ENCODE peak calls at places on chromosomes 3 and 15, in ten cellular contexts. L is Calu3, K is GM12865, J is A549, A is neural crest cell, O is nephron progenitor cell, Z is vagina, S is RWPE1, X is right lobe of liver, T is progenitor cell of endocrine pancreas. E is an unnamed sample.

GRCh38 chr3:126108689-126109075 is 24.8 kb upstream of the SLC41A3 start:
- DNase-seq in K (no peak), S (no peak), A (no peak), O (no peak), J (no peak), L (no peak), T (peak; percentile 3), Z (no peak), X (no peak), E (no peak)

GRCh38 chr3:69309810-69310209 is 76.1 kb downstream of the FRMD4B start:
- DNase-seq in T (no peak), O (no peak), X (no peak), K (peak; percentile 35), Z (no peak), J (no peak), L (peak; percentile 49), S (no peak), A (no peak), E (no peak)

GRCh38 chr3:111596328-111596727 is 1.2 kb upstream of the ZBED2 start:
- DNase-seq in S (no peak), X (no peak), T (no peak), Z (no peak), J (no peak), K (no peak), O (no peak), A (no peak), L (no peak), E (no peak)

GRCh38 chr3:12187448-12188327 is 29.0 kb upstream of the TIMP4 start:
- DNase-seq in J (no peak), O (no peak), T (no peak), A (no peak), K (peak; percentile 73), L (no peak), Z (no peak), S (no peak), X (peak; percentile 58), E (no peak)

GRCh38 chr3:119401502-119402440 is 61.6 kb downstream of the TMEM39A start:
- DNase-seq in Z (no peak), A (peak; percentile 7), X (no peak), L (no peak), J (no peak), O (peak; percentile 9), K (peak; percentile 66), T (no peak), S (no peak), E (no peak)

GRCh38 chr3:111592143-111592542 is 3.0 kb downstream of the ZBED2 start:
- DNase-seq in J (no peak), A (no peak), Z (no peak), S (no peak), K (no peak), O (no peak), T (no peak), L (no peak), X (no peak), E (no peak)

GRCh38 chr15:85707519-85708338 is 87.0 kb downstream of the KLHL25 start:
- DNase-seq in S (no peak), J (no peak), O (no peak), X (no peak), A (no peak), L (no peak), K (peak; percentile 77), T (no peak), Z (no peak), E (no peak)

GRCh38 chr15:64090527-64090926 is 3.1 kb downstream of the CIAO2A start:
- DNase-seq in X (no peak), O (no peak), Z (no peak), S (no peak), L (no peak), T (no peak), A (no peak), J (no peak), K (peak; percentile 83), E (no peak)

GRCh38 chr15:22265056-22265945 is 185.0 kb downstream of the OR4M2 start:
- DNase-seq in X (no peak), A (no peak), J (no peak), O (no peak), S (no peak), L (no peak), Z (no peak), T (no peak), K (no peak), E (no peak)

GRCh38 chr3:194296448-194296831 is 54.7 kb downstream of the CPN2 start:
- DNase-seq in S (peak; percentile 92), K (no peak), O (no peak), T (no peak), J (peak; percentile 50), L (peak; percentile 73), Z (no peak), A (no peak), X (no peak), E (no peak)

GRCh38 chr3:59052803-59053411 is 3.1 kb upstream of the CFAP20DC start:
- DNase-seq in K (peak; percentile 52), Z (no peak), O (no peak), A (no peak), S (no peak), J (no peak), T (no peak), X (no peak), L (peak; percentile 19), E (no peak)

GRCh38 chr3:157134620-157135191 is 25.2 kb downstream of the CCNL1 start:
- DNase-seq in K (peak; percentile 76), S (no peak), A (no peak), L (no peak), X (peak; percentile 69), J (no peak), O (no peak), T (no peak), Z (no peak), E (no peak)

GRCh38 chr3:4466783-4467521 is at the start of gene SUMF1:
- DNase-seq in S (peak; percentile 87), J (peak; percentile 90), X (peak; percentile 84), O (peak; percentile 79), K (peak; percentile 85), A (peak; percentile 65), Z (peak; percentile 88), L (peak; percentile 80), T (peak; percentile 67), E (peak; percentile 93)
- TF ChIP-seq CTCF in S (no peak), J (no peak), X (no peak), O (no peak), K (no peak), A (no peak), Z (no peak), L (no peak), T (no peak), E (no peak)

GRCh38 chr3:160398820-160399346 is at the start of gene IFT80:
- DNase-seq in T (peak; percentile 88), X (peak; percentile 97), A (peak; percentile 87), J (peak; percentile 90), L (peak; percentile 99), O (peak; percentile 94), K (peak; percentile 98), Z (peak; percentile 96), S (peak; percentile 96), E (peak; percentile 96)
- TF ChIP-seq CTCF in T (no peak), X (no peak), A (no peak), J (no peak), L (no peak), O (no peak), K (no peak), Z (no peak), S (no peak), E (peak; percentile 27)

DNA sequence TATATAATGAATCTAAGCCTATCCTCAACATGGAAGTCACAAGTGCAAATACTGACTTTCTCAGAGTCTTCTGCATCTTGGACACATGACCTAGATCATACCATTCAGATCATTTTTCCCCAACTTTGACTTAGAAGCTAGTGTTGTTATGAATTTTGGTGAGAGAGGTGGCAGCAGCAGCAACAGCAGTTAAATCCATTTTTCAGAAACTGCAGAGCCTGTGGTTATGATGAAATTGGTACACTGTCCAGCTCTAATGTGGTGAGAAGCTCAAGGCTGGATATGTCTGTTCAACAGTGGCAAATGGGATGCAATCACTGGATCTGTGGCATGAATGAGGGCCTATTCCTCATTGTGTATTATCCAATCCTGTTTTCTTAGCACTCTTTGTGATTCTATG is 290.1 kb upstream of the SATB1 start:
- DNase-seq in J (no peak), K (no peak), X (no peak), Z (no peak), O (no peak), A (no peak), L (no peak), S (no peak), T (no peak), E (no peak)
- TF ChIP-seq CTCF in J (no peak), K (no peak), X (no peak), Z (no peak), O (no peak), A (no peak), L (no peak), S (no peak), T (no peak), E (no peak)

GRCh38 chr3:86282106-86282787 is 708.7 kb downstream of the VGLL3 start:
- DNase-seq in J (no peak), Z (peak; percentile 77), L (no peak), S (no peak), O (no peak), T (no peak), X (no peak), A (no peak), K (no peak), E (peak; percentile 89)
- TF ChIP-seq CTCF in J (no peak), Z (no peak), L (no peak), S (no peak), O (no peak), T (no peak), X (no peak), A (no peak), K (no peak), E (no peak)

GRCh38 chr3:191592105-191592504 is 131.1 kb downstream of the PYDC2 start:
- DNase-seq in S (no peak), L (no peak), K (no peak), Z (no peak), J (no peak), T (no peak), A (no peak), X (no peak), O (no peak), E (no peak)
- TF ChIP-seq CTCF in S (no peak), L (no peak), K (no peak), Z (no peak), J (no peak), T (no peak), A (no peak), X (no peak), O (no peak), E (no peak)

DNA sequence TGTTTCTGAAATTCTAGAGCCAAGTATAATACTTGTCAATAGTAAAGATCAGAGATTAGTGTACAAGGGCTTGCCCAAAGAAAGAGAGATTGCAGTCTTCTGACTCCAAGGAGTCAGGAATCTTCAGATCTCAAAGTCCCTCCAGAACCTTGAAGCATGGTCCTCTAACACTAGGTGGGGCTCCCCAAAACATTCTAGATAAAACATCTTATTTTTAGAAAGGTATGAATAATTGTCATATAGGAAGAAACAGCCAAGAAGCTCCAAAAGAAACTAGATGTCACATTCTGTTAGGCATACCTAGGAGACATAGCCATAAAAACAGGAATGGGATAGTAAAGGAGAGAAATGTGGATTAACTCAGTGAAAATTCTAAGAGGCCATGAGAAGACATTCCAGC is 10.7 kb downstream of the MUC13 start:
- DNase-seq in X (no peak), O (no peak), K (no peak), J (no peak), L (no peak), T (no peak), Z (no peak), S (no peak), A (no peak), E (no peak)
- TF ChIP-seq CTCF in X (no peak), O (no peak), K (peak; percentile 7), J (no peak), L (no peak), T (no peak), Z (no peak), S (peak; percentile 34), A (no peak), E (no peak)

GRCh38 chr15:33623010-33623409 is 312.2 kb downstream of the RYR3 start:
- DNase-seq in O (no peak), A (no peak), J (no peak), S (no peak), L (no peak), K (peak; percentile 2), X (no peak), T (no peak), Z (no peak), E (no peak)
- TF ChIP-seq CTCF in O (peak; percentile 14), A (peak; percentile 20), J (no peak), S (no peak), L (no peak), K (peak; percentile 7), X (no peak), T (peak; percentile 25), Z (no peak), E (peak; percentile 15)